ENCODE peak calls at places on chromosomes 4 and X, in four cellular contexts. P, M, O and N are unnamed samples.

GRCh38 chr4:30724217-30724616 is 4.0 kb downstream of the PCDH7 start:
- DNase-seq in P (no peak), M (no peak), O (no peak), N (no peak)

GRCh38 chrX:136577562-136577961 is 45.5 kb downstream of the VGLL1 start:
- DNase-seq in P (peak), M (peak), O (peak), N (peak)

GRCh38 chr4:10639664-10640063 is 44.9 kb downstream of the CLNK start:
- DNase-seq in P (no peak), M (no peak), O (no peak), N (no peak)

GRCh38 chrX:136310411-136310810 is 9.6 kb downstream of the ADGRG4 start:
- DNase-seq in P (no peak), M (no peak), O (no peak), N (no peak)

GRCh38 chrX:12162420-12162819 is 24.1 kb downstream of the FRMPD4 start:
- DNase-seq in P (no peak), M (no peak), O (no peak), N (no peak)

GRCh38 chr4:85084371-85085170 is 118.1 kb upstream of the WDFY3 start:
- DNase-seq in P (no peak), M (peak), O (peak), N (peak)

GRCh38 chrX:11609109-11609508 is 56.6 kb downstream of the ARHGAP6 start:
- DNase-seq in P (no peak), M (no peak), O (no peak), N (no peak)

GRCh38 chr4:2977116-2978097 is 14.0 kb downstream of the GRK4 start:
- DNase-seq in P (no peak), M (no peak), O (no peak), N (no peak)

GRCh38 chr4:101418055-101418454 is 70.7 kb upstream of the PPP3CA start:
- DNase-seq in P (no peak), M (no peak), O (no peak), N (no peak)

GRCh38 chr4:85477538-85477937 is 2.6 kb downstream of the ARHGAP24 start:
- DNase-seq in P (no peak), M (no peak), O (peak), N (no peak)

GRCh38 chrX:118459494-118459893 is 36.1 kb upstream of the DOCK11 start:
- DNase-seq in P (no peak), M (peak), O (peak), N (no peak)

GRCh38 chr4:54165438-54165837 is 63.7 kb upstream of the PDGFRA start:
- DNase-seq in P (no peak), M (no peak), O (no peak), N (no peak)

GRCh38 chr4:183903021-183903760 is 1.9 kb upstream of the STOX2 start:
- DNase-seq in P (no peak), M (no peak), O (no peak), N (no peak)

GRCh38 chr4:128358231-128358902 is 70.8 kb upstream of the PGRMC2 start:
- DNase-seq in P (no peak), M (no peak), O (no peak), N (no peak)

GRCh38 chr4:13829457-13829856 is 201.9 kb upstream of the BOD1L1 start:
- DNase-seq in P (no peak), M (no peak), O (no peak), N (no peak)

GRCh38 chr4:55087016-55087929 is 38.1 kb downstream of the KDR start:
- DNase-seq in P (no peak), M (no peak), O (no peak), N (no peak)

GRCh38 chrX:70332600-70332999 is 42.7 kb downstream of the KIF4A start:
- DNase-seq in P (no peak), M (no peak), O (no peak), N (no peak)

GRCh38 chr4:7147661-7148310 is 44.6 kb upstream of the SORCS2 start:
- DNase-seq in P (no peak), M (no peak), O (no peak), N (no peak)

GRCh38 chrX:42920752-42921151 is 142.8 kb upstream of the PPP1R2C start:
- DNase-seq in P (no peak), M (no peak), O (peak), N (no peak)

GRCh38 chr4:73856518-73856917 is 3.4 kb downstream of the PF4V1 start:
- DNase-seq in P (no peak), M (no peak), O (no peak), N (no peak)

GRCh38 chr4:90148574-90149170 is 21.5 kb downstream of the CCSER1 start:
- DNase-seq in P (no peak), M (no peak), O (no peak), N (no peak)

GRCh38 chrX:153672531-153673397 is 849 bp downstream of the PNCK start:
- DNase-seq in P (no peak), M (no peak), O (no peak), N (no peak)

GRCh38 chr4:105014242-105015031 is 132.2 kb upstream of the TET2 start:
- DNase-seq in P (no peak), M (no peak), O (no peak), N (no peak)

GRCh38 chrX:87755493-87755892 is 237.9 kb downstream of the KLHL4 start:
- DNase-seq in P (no peak), M (no peak), O (no peak), N (no peak)